ENCODE peak calls at places on chromosome 14, in five cellular contexts. Y is spleen, D is hepatocyte, L is Karpas-422, H is heart right ventricle. S is an unnamed sample. For H3K36me3, the result is how much of the 10 kb centered on the place peaks cover.

GRCh38 chr14:102159841-102160240 is 20.1 kb downstream of the WDR20 start:
- DNase-seq in Y (no peak), D (no peak), L (no peak), H (no peak), S (no peak)

GRCh38 chr14:55038708-55039107 is 11.7 kb downstream of the SOCS4 start:
- DNase-seq in Y (no peak), D (no peak), L (no peak), H (no peak), S (no peak)

GRCh38 chr14:74401504-74402241 is 24.3 kb downstream of the SYNDIG1L start:
- DNase-seq in Y (peak), D (peak), L (peak), H (peak), S (peak)

GRCh38 chr14:102774391-102775153 is 2.7 kb upstream of the TRAF3 start:
- DNase-seq in Y (peak), D (peak), L (peak), H (no peak), S (peak)

GRCh38 chr14:99234982-99235491 is 37.0 kb downstream of the BCL11B start:
- DNase-seq in Y (no peak), D (peak), L (no peak), H (no peak), S (peak)

GRCh38 chr14:69351385-69351784 is 46.7 kb downstream of the ERH start:
- DNase-seq in Y (peak), D (no peak), L (peak), H (no peak), S (peak)

GRCh38 chr14:28896337-28896736 is 129.8 kb downstream of the FOXG1 start:
- DNase-seq in Y (no peak), D (no peak), L (no peak), H (no peak), S (no peak)

GRCh38 chr14:58104808-58105207 is 47.2 kb downstream of the ARMH4 start:
- DNase-seq in Y (no peak), D (no peak), L (no peak), H (no peak), S (no peak)

GRCh38 chr14:101359221-101360044 is 201.9 kb upstream of the DIO3 start:
- DNase-seq in Y (peak), D (peak), L (no peak), H (peak), S (no peak)

GRCh38 chr14:69845787-69846186 is 33.4 kb upstream of the SMOC1 start:
- DNase-seq in Y (no peak), D (peak), L (no peak), H (no peak), S (no peak)

GRCh38 chr14:31927348-31927826 is 149.7 kb upstream of the ARHGAP5 start:
- DNase-seq in Y (no peak), D (peak), L (no peak), H (peak), S (peak)

GRCh38 chr14:103886304-103887169 is 39.2 kb upstream of the PPP1R13B start:
- DNase-seq in Y (no peak), D (peak), L (no peak), H (no peak), S (peak)

GRCh38 chr14:20434701-20435453 is 1.1 kb downstream of the KLHL33 start:
- DNase-seq in Y (no peak), D (no peak), L (no peak), H (peak), S (peak)

GRCh38 chr14:101861464-101861863 is 100.0 kb downstream of the PPP2R5C start:
- DNase-seq in Y (no peak), D (no peak), L (no peak), H (no peak), S (no peak)

GRCh38 chr14:95041477-95042020 is 115.8 kb downstream of the DICER1 start:
- DNase-seq in Y (no peak), D (no peak), L (no peak), H (no peak), S (peak)

GRCh38 chr14:76919811-76920571 is 93.8 kb downstream of the LRRC74A start:
- DNase-seq in Y (no peak), D (peak), L (peak), H (peak), S (peak)

GRCh38 chr14:104084251-104085002 is 1.1 kb upstream of the ASPG start:
- DNase-seq in Y (no peak), D (peak), L (no peak), H (no peak), S (peak)

GRCh38 chr14:79605863-79606262 is 605.4 kb downstream of the DIO2 start:
- DNase-seq in Y (no peak), D (no peak), L (no peak), H (no peak), S (no peak)

GRCh38 chr14:29752221-29752923 is 175.3 kb downstream of the PRKD1 start:
- DNase-seq in Y (no peak), D (no peak), L (no peak), H (no peak), S (no peak)

GRCh38 chr14:103194256-103195045 is 71.2 kb downstream of the TNFAIP2 start:
- DNase-seq in Y (no peak), D (no peak), L (no peak), H (no peak), S (no peak)

GRCh38 chr14:101457177-101457935 is 103.9 kb upstream of the DIO3 start:
- DNase-seq in Y (peak), D (no peak), L (no peak), H (no peak), S (peak)

GRCh38 chr14:81517798-81518398 is 15.8 kb downstream of the SEL1L start:
- DNase-seq in Y (no peak), D (no peak), L (no peak), H (peak), S (no peak)

GRCh38 chr14:102235275-102235897 is 69.6 kb downstream of the MOK start:
- DNase-seq in Y (peak), D (peak), L (peak), H (peak), S (peak)

GRCh38 chr14:55026793-55027560 is at the start of the genes SOCS4 and WDHD1:
- DNase-seq in Y (peak), D (peak), L (peak), H (peak), S (peak)

GRCh38 chr14:55221186-55221585 is 29.8 kb upstream of the DLGAP5 start:
- DNase-seq in Y (no peak), D (no peak), L (no peak), H (no peak), S (no peak)

GRCh38 chr14:100426331-100426730 is 103.2 kb downstream of the SLC25A47 start:
- DNase-seq in Y (peak), D (no peak), L (no peak), H (no peak), S (no peak)

GRCh38 chr14:92922883-92923743 is at the start of gene CHGA:
- DNase-seq in Y (no peak), D (peak), L (no peak), H (peak), S (peak)

GRCh38 chr14:106268013-106268727 is 741.8 kb downstream of the TMEM121 start:
- DNase-seq in Y (peak), D (no peak), L (peak), H (no peak), S (no peak)

GRCh38 chr14:98189521-98189920 is 1082.5 kb downstream of the BCL11B start:
- DNase-seq in Y (no peak), D (no peak), L (no peak), H (no peak), S (no peak)

GRCh38 chr14:57889245-57889644 is 23.4 kb upstream of the SLC35F4 start:
- DNase-seq in Y (no peak), D (peak), L (no peak), H (peak), S (no peak)

GRCh38 chr14:105841022-105842009 is 314.9 kb downstream of the TMEM121 start:
- DNase-seq in Y (no peak), D (no peak), L (no peak), H (no peak), S (no peak)

GRCh38 chr14:92877757-92878431 is 45.1 kb upstream of the CHGA start:
- DNase-seq in Y (peak), D (peak), L (no peak), H (peak), S (peak)

GRCh38 chr14:89228921-89229639 is 188.0 kb downstream of the FOXN3 start:
- DNase-seq in Y (no peak), D (no peak), L (no peak), H (no peak), S (no peak)

GRCh38 chr14:51744372-51745150 is 92.9 kb downstream of the FRMD6 start:
- DNase-seq in Y (no peak), D (no peak), L (no peak), H (no peak), S (peak)
- H3K36me3 ChIP-seq in Y (under half), D (under half), L (under half), H (under half), S (under half)

DNA sequence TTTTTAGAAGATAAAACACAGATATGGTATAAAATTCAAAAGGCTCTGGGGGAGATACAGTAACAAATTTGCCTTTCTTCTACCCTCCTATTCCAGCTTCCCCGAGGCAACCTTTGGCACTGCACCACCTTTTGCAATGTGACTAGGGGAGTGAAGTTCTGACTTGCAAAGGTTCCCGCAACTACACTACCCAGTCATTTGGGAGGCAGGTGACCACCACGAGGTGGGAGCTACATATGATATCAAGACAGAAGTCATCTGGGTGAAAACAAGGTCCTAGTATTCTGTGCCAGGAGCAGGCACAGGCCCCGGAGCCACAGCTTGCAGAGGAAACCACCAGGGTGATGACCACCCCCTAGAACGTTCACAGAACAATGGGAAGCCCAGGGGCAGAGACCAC is 141.5 kb downstream of the TTC7B start:
- DNase-seq in Y (no peak), D (no peak), L (no peak), H (no peak), S (no peak)
- H3K36me3 ChIP-seq in Y (under half), D (under half), L (under half), H (half or more), S (under half)

DNA sequence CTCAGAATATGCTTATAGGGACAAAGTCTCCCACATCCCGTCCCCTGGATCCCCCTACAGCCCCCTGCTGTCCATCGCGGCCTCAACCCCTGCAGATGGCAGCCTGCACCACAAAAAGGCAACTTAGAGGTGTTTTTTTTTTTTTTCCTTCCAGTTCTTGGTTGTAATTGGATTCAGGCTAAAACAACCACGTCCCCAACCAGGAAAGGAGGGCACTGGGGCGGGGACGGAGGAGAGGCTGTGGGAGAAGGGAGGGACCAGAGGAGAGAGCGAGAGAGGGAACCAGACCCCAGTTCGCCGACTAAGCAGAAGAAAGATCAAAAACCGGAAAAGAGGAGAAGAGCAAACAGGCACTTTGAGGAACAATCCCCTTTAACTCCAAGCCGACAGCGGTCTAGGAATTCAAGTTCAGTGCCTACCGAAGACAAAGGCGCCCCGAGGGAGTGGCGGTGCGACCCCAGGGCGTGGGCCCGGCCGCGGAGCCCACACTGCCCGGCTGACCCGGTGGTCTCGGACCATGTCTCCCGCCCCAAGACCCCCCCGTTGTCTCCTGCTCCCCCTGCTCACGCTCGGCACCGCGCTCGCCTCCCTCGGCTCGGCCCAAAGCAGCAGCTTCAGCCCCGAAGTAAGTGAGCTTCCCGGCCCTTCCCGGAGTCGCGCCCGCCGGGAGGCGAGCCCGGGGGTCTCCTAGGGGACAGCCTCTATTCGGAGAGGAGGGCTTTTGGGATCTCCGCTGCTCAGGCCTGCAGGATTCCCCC is at the start of gene MMP14:
- DNase-seq in Y (peak), D (peak), L (no peak), H (peak), S (peak)
- H3K36me3 ChIP-seq in Y (under half), D (under half), L (under half), H (under half), S (under half)

GRCh38 chr14:22793976-22794375 is 21.3 kb downstream of the SLC7A7 start:
- DNase-seq in Y (no peak), D (no peak), L (no peak), H (no peak), S (no peak)
- H3K36me3 ChIP-seq in Y (under half), D (under half), L (under half), H (under half), S (under half)

GRCh38 chr14:35317820-35318219 is 25.6 kb downstream of the PSMA6 start:
- DNase-seq in Y (no peak), D (no peak), L (no peak), H (no peak), S (no peak)
- H3K36me3 ChIP-seq in Y (half or more), D (under half), L (half or more), H (half or more), S (under half)

GRCh38 chr14:90647469-90647868 is 168.8 kb downstream of the TTC7B start:
- DNase-seq in Y (no peak), D (no peak), L (no peak), H (no peak), S (no peak)
- H3K36me3 ChIP-seq in Y (under half), D (under half), L (under half), H (half or more), S (under half)

DNA sequence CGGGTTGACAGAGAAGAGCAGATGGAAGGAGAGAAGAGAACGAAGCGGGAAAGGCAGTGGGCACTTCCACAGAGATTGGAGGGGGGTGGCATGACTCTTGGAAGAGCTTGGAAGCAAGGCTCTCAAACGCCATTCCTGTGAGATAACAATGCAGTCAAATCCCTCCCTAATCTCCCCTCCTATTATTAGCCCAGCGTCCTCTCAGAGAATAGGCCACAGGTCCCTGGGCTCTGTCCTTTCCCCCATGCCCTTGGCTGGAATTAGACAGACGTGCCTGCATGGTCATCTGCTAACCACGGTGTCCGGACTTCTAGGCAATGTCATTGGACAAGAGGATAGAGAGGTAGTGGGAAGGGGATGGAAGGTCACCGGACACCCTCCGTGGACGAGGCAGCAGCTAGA is 8.0 kb upstream of the MYH7 start:
- DNase-seq in Y (no peak), D (no peak), L (no peak), H (no peak), S (peak)
- H3K36me3 ChIP-seq in Y (under half), D (under half), L (under half), H (under half), S (under half)

GRCh38 chr14:24179294-24179960 is 7.5 kb downstream of the REC8 start:
- DNase-seq in Y (peak), D (no peak), L (no peak), H (no peak), S (no peak)
- H3K36me3 ChIP-seq in Y (half or more), D (under half), L (under half), H (half or more), S (under half)

GRCh38 chr14:60977848-60978247 is 3.0 kb downstream of the TRMT5 start:
- DNase-seq in Y (no peak), D (no peak), L (no peak), H (no peak), S (no peak)
- H3K36me3 ChIP-seq in Y (under half), D (under half), L (half or more), H (under half), S (under half)

DNA sequence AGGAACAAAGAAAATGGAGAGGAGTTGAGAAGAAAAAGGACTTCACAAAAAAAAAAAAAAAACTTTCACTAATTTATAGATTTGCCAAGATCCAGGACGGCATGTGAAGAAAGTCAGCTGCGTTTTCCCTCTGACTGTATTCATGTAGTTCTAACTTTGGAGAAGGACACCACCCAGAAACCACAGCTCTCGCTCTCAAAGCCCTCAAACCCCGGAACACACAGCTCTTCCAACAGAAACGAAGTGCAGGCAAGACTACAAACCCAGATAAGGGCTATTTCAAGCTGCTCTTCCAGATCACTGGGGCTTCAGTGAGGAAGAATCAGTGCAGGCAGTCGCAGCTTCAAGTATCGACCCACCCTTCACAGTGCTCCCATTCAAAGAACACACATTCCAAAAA is 13.2 kb downstream of the KCNH5 start:
- DNase-seq in Y (no peak), D (no peak), L (no peak), H (no peak), S (no peak)
- H3K36me3 ChIP-seq in Y (under half), D (under half), L (under half), H (under half), S (under half)